ENCODE peak calls at places on chromosome 2, in ten cellular contexts. P is sigmoid colon, X is K562, V is transverse colon, S is GM12892, T is GM23338, E is stomach, U is HepG2, C is GM12891, Q is esophagus muscularis mucosa. D is an unnamed sample.

GRCh38 chr2:23637011-23637778 is 252.2 kb downstream of the KLHL29 start:
- DNase-seq in P (no peak), X (no peak), V (no peak), S (no peak), T (no peak), E (no peak), U (no peak), C (no peak), Q (no peak), D (no peak)

GRCh38 chr2:163551974-163552373 is 183.8 kb downstream of the FIGN start:
- DNase-seq in P (no peak), X (no peak), V (no peak), S (no peak), T (no peak), E (no peak), U (no peak), C (no peak), Q (no peak), D (no peak)

GRCh38 chr2:241391892-241392665 is 36.0 kb downstream of the FARP2 start:
- DNase-seq in P (no peak), X (no peak), V (peak; percentile 28), S (no peak), T (peak; percentile 79), E (peak; percentile 42), U (peak; percentile 73), C (no peak), Q (no peak), D (no peak)

GRCh38 chr2:11744631-11745394 is 1.6 kb upstream of the LPIN1 start:
- DNase-seq in P (peak; percentile 74), X (peak; percentile 40), V (no peak), S (no peak), T (peak; percentile 82), E (no peak), U (peak; percentile 79), C (no peak), Q (no peak), D (no peak)

GRCh38 chr2:158969717-158970521 is 1.5 kb downstream of the TANC1 start:
- DNase-seq in P (peak; percentile 70), X (no peak), V (peak; percentile 51), S (no peak), T (peak; percentile 73), E (peak; percentile 63), U (no peak), C (no peak), Q (no peak), D (no peak)

GRCh38 chr2:85430780-85431601 is 12.5 kb downstream of the SH2D6 start:
- DNase-seq in P (no peak), X (no peak), V (no peak), S (no peak), T (peak; percentile 97), E (no peak), U (no peak), C (no peak), Q (no peak), D (no peak)

GRCh38 chr2:65165595-65165994 is 35.7 kb upstream of the RAB1A start:
- DNase-seq in P (no peak), X (no peak), V (no peak), S (no peak), T (no peak), E (no peak), U (no peak), C (no peak), Q (no peak), D (no peak)

GRCh38 chr2:227161947-227162346 is 2.1 kb downstream of the COL4A4 start:
- DNase-seq in P (no peak), X (no peak), V (no peak), S (no peak), T (no peak), E (no peak), U (no peak), C (no peak), Q (no peak), D (no peak)

GRCh38 chr2:122480381-122481243 is 725.2 kb downstream of the TSN start:
- DNase-seq in P (no peak), X (no peak), V (no peak), S (no peak), T (no peak), E (no peak), U (no peak), C (no peak), Q (no peak), D (no peak)

GRCh38 chr2:25043241-25043867 is 1.5 kb downstream of the EFR3B start:
- DNase-seq in P (peak; percentile 46), X (no peak), V (no peak), S (peak; percentile 37), T (peak; percentile 55), E (no peak), U (no peak), C (peak; percentile 28), Q (no peak), D (no peak)

GRCh38 chr2:56195563-56195962 is 11.8 kb downstream of the CCDC85A start:
- DNase-seq in P (no peak), X (no peak), V (no peak), S (no peak), T (no peak), E (no peak), U (no peak), C (no peak), Q (no peak), D (no peak)

GRCh38 chr2:56192664-56193305 is 9.0 kb downstream of the CCDC85A start:
- DNase-seq in P (no peak), X (no peak), V (no peak), S (no peak), T (no peak), E (no peak), U (no peak), C (no peak), Q (peak; percentile 62), D (no peak)

GRCh38 chr2:56191617-56192016 is 7.8 kb downstream of the CCDC85A start:
- DNase-seq in P (no peak), X (peak; percentile 17), V (no peak), S (no peak), T (peak; percentile 74), E (no peak), U (peak; percentile 39), C (no peak), Q (peak; percentile 70), D (no peak)
- TF ChIP-seq POLR2AphosphoS5 in P (no peak), X (no peak), V (no peak), S (no peak), T (no peak), E (no peak), U (no peak), C (no peak), Q (no peak), D (no peak)

DNA sequence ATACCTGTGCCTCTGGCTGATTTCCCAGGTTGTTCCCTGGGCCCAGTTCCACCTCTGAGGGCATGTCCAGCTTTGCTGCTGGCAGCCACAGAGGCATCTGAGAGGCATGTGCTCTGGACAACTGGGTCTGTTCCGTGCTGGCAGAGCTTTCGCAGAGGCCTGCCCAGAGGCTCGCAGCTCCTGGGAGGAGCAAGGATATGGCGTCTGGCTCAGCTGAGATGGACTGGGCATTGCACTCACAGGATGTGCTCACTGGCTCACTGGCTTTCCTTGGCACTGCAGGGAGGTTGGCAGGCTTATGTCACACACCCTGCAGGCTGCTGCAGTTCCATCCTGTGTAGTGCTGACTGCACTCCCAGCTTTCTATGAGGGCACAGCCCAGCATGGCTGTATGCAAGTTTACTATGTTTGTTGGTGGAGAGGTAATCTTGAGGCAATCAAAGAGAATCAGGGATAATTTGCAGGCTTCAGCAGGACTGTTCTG is 172.3 kb downstream of the PRKCE start:
- DNase-seq in P (peak; percentile 97), X (no peak), V (peak; percentile 47), S (no peak), T (no peak), E (peak; percentile 93), U (no peak), C (no peak), Q (no peak), D (peak; percentile 78)
- TF ChIP-seq POLR2AphosphoS5 in P (peak; percentile 85), X (no peak), V (peak; percentile 50), S (no peak), T (no peak), E (peak; percentile 88), U (no peak), C (no peak), Q (peak; percentile 81), D (no peak)

GRCh38 chr2:109266998-109267854 is 138.2 kb downstream of the SH3RF3 start:
- DNase-seq in P (peak; percentile 62), X (no peak), V (no peak), S (no peak), T (peak; percentile 14), E (no peak), U (peak; percentile 56), C (no peak), Q (no peak), D (no peak)
- TF ChIP-seq POLR2AphosphoS5 in P (no peak), X (no peak), V (no peak), S (no peak), T (no peak), E (peak; percentile 10), U (no peak), C (no peak), Q (peak; percentile 29), D (no peak)

GRCh38 chr2:3465844-3466481 is 53.4 kb downstream of the ADI1 start:
- DNase-seq in P (no peak), X (no peak), V (no peak), S (no peak), T (no peak), E (no peak), U (peak; percentile 99), C (no peak), Q (no peak), D (peak; percentile 44)
- TF ChIP-seq POLR2AphosphoS5 in P (peak; percentile 43), X (no peak), V (no peak), S (no peak), T (no peak), E (peak; percentile 49), U (no peak), C (no peak), Q (no peak), D (no peak)

GRCh38 chr2:191677646-191678436 is at the start of gene NABP1:
- DNase-seq in P (peak; percentile 99), X (peak; percentile 95), V (peak; percentile 100), S (peak; percentile 70), T (peak; percentile 96), E (peak; percentile 99), U (peak; percentile 92), C (peak; percentile 64), Q (peak; percentile 99), D (peak; percentile 99)

GRCh38 chr2:191679818-191680600 is 2.1 kb downstream of the NABP1 start:
- DNase-seq in P (no peak), X (no peak), V (no peak), S (no peak), T (no peak), E (no peak), U (no peak), C (no peak), Q (no peak), D (no peak)

GRCh38 chr2:191678437-191679110 is 638 bp downstream of the NABP1 start:
- DNase-seq in P (peak; percentile 78), X (peak; percentile 67), V (peak; percentile 77), S (no peak), T (peak; percentile 66), E (peak; percentile 59), U (peak; percentile 36), C (no peak), Q (no peak), D (peak; percentile 85)

GRCh38 chr2:191677091-191677645 is 768 bp upstream of the NABP1 start:
- DNase-seq in P (peak; percentile 82), X (peak; percentile 21), V (peak; percentile 30), S (no peak), T (peak; percentile 27), E (peak; percentile 28), U (peak; percentile 59), C (no peak), Q (no peak), D (no peak)

GRCh38 chr2:191675807-191676667 is 1.9 kb upstream of the NABP1 start:
- DNase-seq in P (peak; percentile 71), X (no peak), V (peak; percentile 69), S (no peak), T (peak; percentile 19), E (peak; percentile 35), U (no peak), C (no peak), Q (no peak), D (peak; percentile 61)
- TF ChIP-seq POLR2AphosphoS5 in P (no peak), X (no peak), V (no peak), S (peak; percentile 46), T (no peak), E (no peak), U (no peak), C (no peak), Q (no peak), D (no peak)

D was measured in suprapubic skin.